ENCODE peak calls at places on chromosomes 16 and 17, in nine cellular contexts. O, V, C, P, H, Q, D, R and N are unnamed samples.

GRCh38 chr17:33596904-33597303 is 303.8 kb upstream of the ASIC2 start:
- DNase-seq in O (no peak), R (no peak), Q (no peak), V (no peak), P (no peak), C (no peak), D (no peak), H (no peak), N (no peak)

GRCh38 chr17:57561072-57561861 is 183.8 kb downstream of the CCDC182 start:
- DNase-seq in R (no peak), Q (no peak), C (no peak), P (no peak), V (no peak), O (no peak), H (no peak), D (no peak), N (no peak)

GRCh38 chr16:85420501-85421337 is 192.4 kb upstream of the GSE1 start:
- DNase-seq in C (peak; percentile 47), P (no peak), Q (peak; percentile 49), V (peak; percentile 48), R (peak; percentile 74), H (peak; percentile 70), O (peak; percentile 80), D (peak; percentile 85), N (peak; percentile 95)

GRCh38 chr17:50134206-50135110 is 4.5 kb upstream of the SAMD14 start:
- DNase-seq in P (no peak), H (no peak), Q (no peak), R (no peak), D (no peak), V (no peak), C (no peak), O (no peak), N (no peak)

GRCh38 chr16:48958681-48959080 is 323.0 kb downstream of the CBLN1 start:
- DNase-seq in D (no peak), V (no peak), O (no peak), P (no peak), H (no peak), Q (no peak), R (no peak), C (no peak), N (no peak)

GRCh38 chr17:29401237-29401636 is 11.1 kb downstream of the TAOK1 start:
- DNase-seq in O (no peak), D (no peak), H (no peak), Q (no peak), R (no peak), P (no peak), V (no peak), C (no peak), N (no peak)

GRCh38 chr16:10949424-10949970 is 5.1 kb downstream of the CLEC16A start:
- DNase-seq in V (peak; percentile 38), P (no peak), O (peak; percentile 74), Q (no peak), H (no peak), D (no peak), C (no peak), R (no peak), N (peak; percentile 52)

GRCh38 chr16:4344659-4345438 is 6.3 kb downstream of the PAM16 start:
- DNase-seq in R (no peak), D (no peak), V (peak; percentile 38), P (no peak), C (no peak), H (no peak), Q (no peak), O (no peak), N (no peak)

GRCh38 chr17:82314721-82315605 is 2.4 kb downstream of the CD7 start:
- DNase-seq in H (no peak), V (no peak), O (no peak), D (no peak), C (no peak), Q (no peak), R (no peak), P (no peak), N (no peak)

GRCh38 chr17:17551361-17551760 is 40.1 kb downstream of the PEMT start:
- DNase-seq in H (no peak), Q (no peak), D (no peak), R (no peak), P (no peak), O (no peak), V (no peak), C (peak; percentile 80), N (no peak)

GRCh38 chr17:78915872-78916632 is 9.1 kb downstream of the TIMP2 start:
- DNase-seq in C (peak; percentile 57), P (no peak), O (no peak), R (peak; percentile 50), H (no peak), D (peak; percentile 30), Q (peak; percentile 79), V (peak; percentile 72), N (no peak)

GRCh38 chr16:29824589-29825144 is 4.4 kb downstream of the MVP start:
- DNase-seq in V (peak; percentile 36), D (no peak), H (no peak), O (no peak), R (peak; percentile 68), Q (peak; percentile 50), C (no peak), P (peak; percentile 65), N (no peak)

GRCh38 chr16:25838724-25839186 is 147.0 kb downstream of the HS3ST4 start:
- DNase-seq in P (peak; percentile 13), H (no peak), R (peak; percentile 19), Q (peak; percentile 27), O (no peak), D (peak; percentile 8), C (no peak), V (peak; percentile 45), N (peak; percentile 22)

GRCh38 chr16:55668337-55669281 is 12.8 kb downstream of the SLC6A2 start:
- DNase-seq in O (no peak), Q (peak; percentile 73), V (peak; percentile 98), P (no peak), H (no peak), C (no peak), R (no peak), D (peak; percentile 31), N (no peak)

GRCh38 chr16:85134794-85135153 is 22.5 kb upstream of the CIBAR2 start:
- DNase-seq in O (no peak), H (no peak), P (no peak), R (no peak), D (no peak), Q (no peak), V (no peak), C (peak; percentile 66), N (no peak)

GRCh38 chr16:23952128-23953041 is 116.6 kb downstream of the PRKCB start:
- DNase-seq in C (no peak), D (no peak), V (no peak), R (no peak), P (no peak), H (no peak), O (no peak), Q (no peak), N (no peak)

GRCh38 chr17:37710344-37710886 is 34.4 kb downstream of the HNF1B start:
- DNase-seq in D (peak; percentile 77), V (peak; percentile 36), R (peak; percentile 72), C (no peak), O (no peak), Q (no peak), P (no peak), H (peak; percentile 95), N (no peak)

GRCh38 chr17:41486809-41487530 is 2.7 kb downstream of the KRT36 start:
- DNase-seq in P (no peak), V (no peak), D (peak; percentile 69), H (no peak), R (no peak), O (no peak), Q (no peak), C (no peak), N (peak; percentile 69)

GRCh38 chr16:50265260-50265659 is 1.1 kb upstream of the ADCY7 start:
- DNase-seq in P (no peak), V (peak; percentile 38), C (no peak), R (no peak), H (peak; percentile 48), D (no peak), Q (no peak), O (no peak), N (no peak)
- TF ChIP-seq CTCF in P (peak; percentile 28), V (peak; percentile 47), C (peak; percentile 18), R (no peak), H (peak; percentile 29), D (no peak), Q (no peak), O (no peak), N (peak; percentile 17)

GRCh38 chr17:51636291-51636690 is 375.9 kb downstream of the UTP18 start:
- DNase-seq in P (no peak), R (peak; percentile 18), C (no peak), O (no peak), D (peak; percentile 10), V (no peak), H (no peak), Q (no peak), N (no peak)
- TF ChIP-seq CTCF in P (no peak), R (no peak), C (no peak), O (no peak), D (no peak), V (no peak), H (no peak), Q (no peak), N (no peak)

DNA sequence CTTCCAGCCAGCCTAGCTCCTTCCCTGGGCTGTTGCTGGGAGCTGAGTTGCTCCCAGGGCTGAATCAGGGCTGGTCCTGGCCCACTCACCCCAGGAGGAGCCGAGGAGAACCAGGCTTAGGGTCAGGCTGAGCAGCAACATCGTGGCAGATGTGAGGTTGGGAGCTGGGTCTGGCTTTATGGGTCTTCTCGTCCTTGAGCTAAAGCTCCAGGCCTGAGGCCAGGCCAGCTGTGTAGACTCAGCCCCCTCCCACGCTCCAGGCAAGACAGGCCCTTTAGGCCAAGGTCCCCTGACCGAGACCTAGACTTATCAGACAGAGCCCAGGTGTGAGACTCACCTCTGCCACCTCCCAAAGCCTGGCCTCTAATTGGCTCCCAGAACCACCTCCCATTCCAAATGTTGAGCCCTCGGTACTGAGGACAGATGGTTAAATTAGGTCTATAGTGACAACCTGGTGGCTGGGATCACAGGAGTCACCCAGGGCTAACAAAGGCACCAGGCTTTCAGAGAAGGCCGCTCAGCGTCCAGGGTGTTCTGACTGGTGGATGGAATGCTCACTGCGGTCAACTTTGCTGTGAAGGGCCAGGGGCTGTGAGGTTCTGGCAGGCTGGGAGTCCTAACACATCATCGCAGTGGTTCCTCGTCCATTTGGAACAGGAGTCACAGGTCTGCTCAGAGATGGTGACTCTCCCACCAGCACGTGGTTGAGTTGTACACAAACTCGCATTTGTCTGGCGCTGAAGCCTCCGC is at the start of gene CTRL:
- DNase-seq in C (no peak), D (no peak), H (no peak), R (no peak), P (no peak), O (no peak), V (no peak), Q (no peak), N (no peak)
- TF ChIP-seq CTCF in C (no peak), D (peak; percentile 41), H (no peak), R (no peak), P (peak; percentile 26), O (no peak), V (peak; percentile 19), Q (no peak), N (no peak)

DNA sequence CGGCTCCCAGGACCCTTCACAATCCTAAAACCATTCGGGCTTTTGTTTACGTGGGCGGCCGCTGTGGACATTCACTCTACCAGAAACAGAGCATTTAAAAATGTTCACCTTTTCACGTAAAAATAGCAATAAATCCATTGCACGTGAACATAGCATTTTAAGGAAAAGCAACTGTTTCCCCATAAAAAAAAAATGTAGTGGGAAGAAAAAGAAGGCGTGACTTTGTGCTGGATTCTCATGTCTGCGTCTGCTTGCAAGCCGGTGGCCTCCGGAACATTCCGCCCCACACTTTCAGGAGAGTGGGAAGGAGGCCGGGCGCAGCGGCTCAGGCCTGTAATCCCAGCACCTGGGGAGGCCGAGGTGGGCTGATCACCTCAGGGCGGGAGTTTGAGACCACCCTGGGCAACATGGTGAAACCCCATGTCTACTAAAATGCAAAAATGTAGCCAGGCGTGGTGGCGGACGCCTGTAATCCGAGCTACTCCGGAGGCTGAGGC is 13.4 kb upstream of the GNG13 start:
- DNase-seq in P (no peak), D (no peak), O (no peak), Q (no peak), R (no peak), V (no peak), H (no peak), C (no peak), N (no peak)
- TF ChIP-seq CTCF in P (no peak), D (peak; percentile 19), O (no peak), Q (peak; percentile 14), R (no peak), V (no peak), H (no peak), C (no peak), N (no peak)